ENCODE peak calls at places on chromosomes 16 and 17, in ten cellular contexts. I is left lung, M is fibroblast of villous mesenchyme, O is coronary artery, N is AG04450, Z is heart right ventricle, H is cardiac fibroblast, D is PC-9, G is bronchial epithelial cell, U is choroid plexus epithelial cell. S is an unnamed sample.

GRCh38 chr17:78120971-78121800 is 7.4 kb downstream of the TMC6 start:
- DNase-seq in H (no peak), M (no peak), O (no peak), I (no peak), Z (no peak), N (no peak), U (no peak), D (no peak), G (no peak), S (no peak)

GRCh38 chr16:70689035-70689969 is 3.4 kb upstream of the MTSS2 start:
- DNase-seq in G (no peak), I (peak), U (no peak), D (no peak), N (no peak), H (no peak), Z (peak), O (no peak), M (no peak), S (no peak)

GRCh38 chr17:57999496-58000017 is 7.5 kb downstream of the SRSF1 start:
- DNase-seq in D (no peak), G (peak), M (peak), I (no peak), H (peak), Z (no peak), O (no peak), N (peak), U (peak), S (peak)

GRCh38 chr17:28180449-28180848 is 138.0 kb downstream of the NLK start:
- DNase-seq in I (no peak), M (peak), D (no peak), G (no peak), O (no peak), U (peak), H (peak), N (peak), Z (no peak), S (peak)

GRCh38 chr17:64938925-64939474 is 19.7 kb upstream of the LRRC37A3 start:
- DNase-seq in D (peak), M (peak), N (no peak), H (peak), G (no peak), I (peak), U (peak), Z (peak), O (no peak), S (no peak)

GRCh38 chr16:30567160-30567990 is 4.1 kb downstream of the ZNF688 start:
- DNase-seq in O (no peak), I (no peak), M (no peak), U (no peak), G (peak), N (no peak), H (no peak), D (no peak), Z (no peak), S (no peak)

GRCh38 chr17:11618861-11619566 is 20.7 kb downstream of the DNAH9 start:
- DNase-seq in N (no peak), M (no peak), Z (peak), G (no peak), D (no peak), U (no peak), O (no peak), H (no peak), I (no peak), S (no peak)

GRCh38 chr17:28416703-28417311 is 10.8 kb upstream of the SLC46A1 start:
- DNase-seq in M (peak), D (peak), Z (peak), U (peak), H (peak), G (peak), O (no peak), N (peak), I (peak), S (peak)

GRCh38 chr16:9372934-9373890 is 281.8 kb downstream of the HAPSTR1 start:
- DNase-seq in G (no peak), Z (no peak), D (no peak), I (no peak), U (no peak), N (no peak), M (no peak), H (no peak), O (no peak), S (no peak)

GRCh38 chr17:46072998-46073397 is 73.9 kb downstream of the STH start:
- DNase-seq in U (peak), G (no peak), D (no peak), M (peak), H (peak), O (no peak), N (peak), Z (no peak), I (no peak), S (peak)

GRCh38 chr16:18938986-18939385 is 12.8 kb upstream of the SMG1 start:
- DNase-seq in D (no peak), I (no peak), H (no peak), G (no peak), N (no peak), Z (no peak), U (no peak), M (no peak), O (no peak), S (no peak)

GRCh38 chr17:1686086-1686485 is 1.4 kb upstream of the PRPF8 start:
- DNase-seq in G (peak), O (no peak), U (peak), I (no peak), Z (no peak), H (no peak), N (no peak), M (peak), D (peak), S (no peak)

GRCh38 chr16:31357324-31358156 is 2.6 kb downstream of the ITGAX start:
- DNase-seq in G (no peak), D (no peak), U (peak), I (no peak), Z (no peak), M (no peak), O (no peak), H (no peak), N (no peak), S (no peak)

GRCh38 chr16:2586901-2587480 is 49.2 kb downstream of the PDPK1 start:
- DNase-seq in Z (no peak), O (peak), D (no peak), H (no peak), M (no peak), N (no peak), I (peak), U (no peak), G (no peak), S (no peak)

GRCh38 chr16:3842994-3843393 is 37.5 kb downstream of the CREBBP start:
- DNase-seq in N (no peak), O (no peak), G (no peak), Z (no peak), H (peak), D (no peak), I (no peak), U (peak), M (peak), S (no peak)

GRCh38 chr17:49438885-49439284 is 24.2 kb upstream of the PHB1 start:
- DNase-seq in G (no peak), M (no peak), I (no peak), D (no peak), U (peak), O (peak), Z (no peak), H (no peak), N (no peak), S (no peak)

GRCh38 chr17:64306850-64307463 is 43.9 kb upstream of the TEX2 start:
- DNase-seq in O (no peak), U (peak), Z (peak), N (peak), D (peak), I (peak), M (peak), G (peak), H (peak), S (peak)

GRCh38 chr16:53952215-53953208 is 248.6 kb downstream of the FTO start:
- DNase-seq in H (peak), N (no peak), O (no peak), I (no peak), D (no peak), U (peak), G (no peak), M (peak), Z (no peak), S (peak)

GRCh38 chr16:27363797-27364196 is 38.2 kb upstream of the IL21R start:
- DNase-seq in U (no peak), G (peak), H (no peak), I (peak), Z (no peak), N (no peak), D (peak), M (no peak), O (no peak), S (no peak)

GRCh38 chr17:40559954-40560591 is 5.2 kb downstream of the CCR7 start:
- DNase-seq in N (peak), H (peak), U (peak), Z (peak), D (peak), M (peak), G (peak), I (peak), O (peak), S (peak)

GRCh38 chr16:58842156-58842555 is 108.0 kb upstream of the GOT2 start:
- DNase-seq in I (no peak), Z (no peak), H (no peak), N (no peak), D (no peak), G (no peak), O (no peak), U (no peak), M (no peak), S (no peak)

GRCh38 chr16:88681709-88682451 is 4.4 kb downstream of the SNAI3 start:
- DNase-seq in U (no peak), H (no peak), G (no peak), M (no peak), D (no peak), I (peak), Z (no peak), N (no peak), O (no peak), S (no peak)

GRCh38 chr17:79982986-79983385 is 52.7 kb downstream of the TBC1D16 start:
- DNase-seq in D (no peak), U (no peak), H (no peak), N (no peak), Z (no peak), M (no peak), I (peak), G (no peak), O (peak), S (no peak)

GRCh38 chr16:57304169-57305061 is 19.9 kb upstream of the PLLP start:
- DNase-seq in G (peak), O (peak), I (peak), H (peak), U (peak), M (peak), N (no peak), Z (peak), D (peak), S (peak)

GRCh38 chr17:57608369-57609124 is 136.6 kb downstream of the CCDC182 start:
- DNase-seq in I (no peak), O (no peak), N (no peak), Z (no peak), H (no peak), G (no peak), D (no peak), M (no peak), U (no peak), S (no peak)

GRCh38 chr17:62093188-62094155 is 28.4 kb upstream of the MED13 start:
- DNase-seq in G (peak), I (no peak), Z (no peak), U (peak), M (peak), O (no peak), H (peak), N (peak), D (peak), S (peak)

GRCh38 chr17:17457680-17458079 is 19.1 kb upstream of the MED9 start:
- DNase-seq in Z (no peak), O (no peak), U (no peak), H (no peak), M (no peak), I (no peak), D (no peak), N (no peak), G (no peak), S (no peak)

GRCh38 chr16:64507240-64508024 is 614.4 kb downstream of the CDH11 start:
- DNase-seq in O (no peak), I (no peak), D (no peak), N (no peak), M (no peak), Z (no peak), U (no peak), G (no peak), H (no peak), S (no peak)

GRCh38 chr16:1535391-1536291 is 2.2 kb downstream of the TMEM204 start:
- DNase-seq in H (no peak), N (no peak), D (no peak), O (no peak), M (peak), I (no peak), U (peak), Z (no peak), G (no peak), S (peak)

GRCh38 chr17:61251939-61252865 is 147.4 kb upstream of the TBX2 start:
- DNase-seq in N (peak), H (peak), I (peak), M (peak), G (no peak), U (peak), Z (peak), O (peak), D (no peak), S (peak)

GRCh38 chr16:17258848-17259713 is 211.7 kb downstream of the XYLT1 start:
- DNase-seq in U (no peak), O (no peak), Z (no peak), I (peak), N (no peak), M (peak), D (no peak), H (no peak), G (no peak), S (no peak)
- H3K4me3 ChIP-seq in U (no peak), O (peak), Z (no peak), I (no peak), N (no peak), M (no peak), D (no peak), H (no peak), G (no peak), S (no peak)

DNA sequence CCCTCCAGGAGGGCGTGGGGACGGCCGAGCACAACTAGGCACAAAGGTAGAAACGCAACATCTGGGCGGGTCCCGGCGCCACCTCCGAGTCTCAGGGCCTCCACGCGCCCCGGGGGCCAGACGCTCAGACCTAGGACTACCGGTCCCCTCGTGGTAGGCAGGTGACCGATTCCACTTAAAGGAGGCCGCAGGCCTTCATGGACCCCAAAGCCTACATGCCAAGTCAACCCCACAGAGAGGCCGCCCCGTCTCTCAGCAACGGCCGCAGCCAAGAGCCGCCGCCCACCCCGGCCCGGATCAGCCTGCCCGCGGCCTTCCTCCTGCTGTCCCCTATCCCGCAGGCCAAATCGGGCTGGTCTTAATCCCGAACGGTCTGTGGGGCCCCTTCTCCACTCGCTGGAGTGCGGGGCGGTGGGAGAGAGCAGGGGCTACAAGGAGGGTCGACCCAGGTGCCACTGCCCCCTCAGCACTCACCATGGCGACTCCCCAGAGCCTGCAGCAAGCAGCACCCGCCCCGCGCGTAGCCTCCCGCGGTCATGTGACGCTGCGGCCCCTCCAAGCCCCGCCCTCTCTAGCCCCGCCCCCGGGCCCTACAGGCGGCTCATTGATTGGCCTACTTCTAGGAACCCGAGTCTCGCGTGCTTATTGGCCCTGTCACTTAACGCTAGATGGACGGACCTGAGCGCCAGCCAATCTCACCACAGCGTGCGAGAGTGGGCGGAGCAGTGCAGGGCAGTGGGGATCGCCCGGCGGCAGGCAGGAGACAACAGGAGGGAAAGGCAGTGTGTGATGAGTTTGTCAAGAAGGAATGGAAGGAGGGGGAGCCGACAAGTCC is at the start of gene VPS35:
- DNase-seq in Z (peak), H (peak), D (peak), G (peak), M (peak), U (peak), I (peak), N (peak), O (peak), S (peak)
- TF ChIP-seq CTCF in Z (no peak), H (no peak), D (peak), G (peak), M (no peak), U (no peak), I (no peak), N (peak), O (no peak), S (no peak)

GRCh38 chr17:75610103-75610984 is 22.7 kb downstream of the MYO15B start:
- DNase-seq in Z (no peak), G (no peak), O (no peak), H (no peak), M (no peak), U (no peak), N (no peak), D (peak), I (no peak), S (no peak)
- H3K4me3 ChIP-seq in Z (no peak), G (no peak), O (no peak), H (no peak), M (no peak), U (no peak), N (no peak), D (no peak), I (no peak), S (no peak)

DNA sequence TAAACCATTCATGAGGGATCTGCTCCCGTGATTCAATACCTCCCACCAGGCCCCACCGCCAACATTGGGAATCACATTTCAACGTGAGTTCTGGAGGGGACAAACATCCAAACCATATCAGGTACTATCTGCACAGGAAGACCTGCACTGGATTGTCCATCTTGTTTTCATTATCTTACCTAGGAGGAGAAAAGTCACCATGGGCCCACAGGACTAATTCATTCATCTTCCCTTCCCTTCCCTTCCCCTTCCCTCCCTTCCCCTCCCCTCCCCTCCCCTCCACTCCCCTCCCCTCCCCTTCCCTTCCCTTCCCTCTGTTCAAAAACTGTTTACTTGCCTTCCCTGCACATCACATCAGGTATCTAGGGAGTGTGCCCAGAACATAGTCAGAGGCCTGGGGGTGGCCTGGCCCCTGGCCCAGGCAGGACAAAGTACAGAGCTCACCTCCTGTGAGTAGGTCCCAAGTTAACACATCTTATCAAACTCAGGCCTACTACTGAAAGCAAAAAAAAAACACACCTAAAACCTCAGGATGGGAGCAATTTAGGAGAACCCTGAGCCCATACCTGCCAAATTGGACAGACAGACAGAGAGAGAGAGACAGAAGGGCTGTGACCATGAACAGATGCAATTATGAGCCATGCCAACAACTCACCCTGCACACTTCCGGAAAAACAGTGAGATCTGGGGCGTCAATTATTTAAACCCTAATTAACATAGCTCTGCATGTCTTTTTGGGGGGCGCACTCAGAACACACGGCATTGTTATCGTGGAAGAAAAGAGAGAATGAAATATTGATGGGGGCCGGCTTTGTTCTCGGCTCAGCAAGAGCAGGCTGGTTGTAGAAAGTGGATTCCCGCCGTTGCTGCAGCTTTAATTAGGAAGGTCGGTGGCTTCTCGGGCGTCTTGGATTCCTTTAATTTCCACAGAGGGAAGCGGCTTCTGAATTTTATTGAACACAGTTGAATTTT is 151.2 kb downstream of the IRX5 start:
- DNase-seq in G (no peak), O (peak), D (no peak), M (no peak), I (no peak), N (no peak), Z (no peak), H (no peak), U (no peak), S (no peak)
- TF ChIP-seq CTCF in G (no peak), O (no peak), D (no peak), M (no peak), I (no peak), N (no peak), Z (no peak), H (no peak), U (no peak), S (no peak)

S was measured in astrocyte of the spinal cord.